ENCODE peak calls at places on chromosomes 5 and 9, in five cellular contexts. T is cardiac muscle cell, B is stomach, U is lung, F is uterus. M is an unnamed sample.

GRCh38 chr5:42377496-42377895 is 45.7 kb upstream of the GHR start:
- DNase-seq in T (peak; percentile 0), B (no peak), U (no peak), F (no peak), M (peak; percentile 3)

GRCh38 chr5:39519566-39520231 is 94.9 kb upstream of the DAB2 start:
- DNase-seq in T (peak; percentile 87), B (no peak), U (no peak), F (no peak), M (peak; percentile 17)

GRCh38 chr9:135602789-135603481 is 36.4 kb downstream of the GLT6D1 start:
- DNase-seq in T (peak; percentile 39), B (peak; percentile 44), U (no peak), F (no peak), M (peak; percentile 69)

GRCh38 chr5:111551120-111551519 is 38.8 kb upstream of the STARD4 start:
- DNase-seq in T (no peak), B (no peak), U (no peak), F (no peak), M (peak; percentile 27)

GRCh38 chr5:43560128-43560527 is 3.3 kb upstream of the PAIP1 start:
- DNase-seq in T (peak; percentile 53), B (no peak), U (no peak), F (no peak), M (no peak)

GRCh38 chr9:94889627-94890026 is 163.1 kb downstream of the AOPEP start:
- DNase-seq in T (no peak), B (no peak), U (no peak), F (no peak), M (no peak)

GRCh38 chr5:100249870-100250269 is 285.3 kb upstream of the FAM174A start:
- DNase-seq in T (no peak), B (no peak), U (no peak), F (no peak), M (no peak)

GRCh38 chr9:35548571-35548970 is 56.5 kb upstream of the TESK1 start:
- DNase-seq in T (no peak), B (no peak), U (no peak), F (no peak), M (no peak)

GRCh38 chr5:138668981-138669380 is 84.2 kb upstream of the CTNNA1 start:
- DNase-seq in T (no peak), B (no peak), U (no peak), F (no peak), M (no peak)

GRCh38 chr9:97636903-97637302 is 3.3 kb downstream of the NCBP1 start:
- DNase-seq in T (no peak), B (no peak), U (no peak), F (no peak), M (no peak)

GRCh38 chr9:127154390-127155191 is 32.2 kb upstream of the ANGPTL2 start:
- DNase-seq in T (peak; percentile 76), B (peak; percentile 24), U (peak; percentile 71), F (peak; percentile 68), M (no peak)

GRCh38 chr9:127158995-127159801 is 36.8 kb upstream of the ANGPTL2 start:
- DNase-seq in T (peak; percentile 66), B (peak; percentile 26), U (no peak), F (peak; percentile 75), M (peak; percentile 70)

GRCh38 chr9:127153484-127153883 is 31.0 kb upstream of the ANGPTL2 start:
- DNase-seq in T (no peak), B (peak; percentile 21), U (no peak), F (no peak), M (no peak)

GRCh38 chr9:127154003-127154389 is 31.6 kb upstream of the ANGPTL2 start:
- DNase-seq in T (no peak), B (peak; percentile 20), U (no peak), F (no peak), M (no peak)

DNA sequence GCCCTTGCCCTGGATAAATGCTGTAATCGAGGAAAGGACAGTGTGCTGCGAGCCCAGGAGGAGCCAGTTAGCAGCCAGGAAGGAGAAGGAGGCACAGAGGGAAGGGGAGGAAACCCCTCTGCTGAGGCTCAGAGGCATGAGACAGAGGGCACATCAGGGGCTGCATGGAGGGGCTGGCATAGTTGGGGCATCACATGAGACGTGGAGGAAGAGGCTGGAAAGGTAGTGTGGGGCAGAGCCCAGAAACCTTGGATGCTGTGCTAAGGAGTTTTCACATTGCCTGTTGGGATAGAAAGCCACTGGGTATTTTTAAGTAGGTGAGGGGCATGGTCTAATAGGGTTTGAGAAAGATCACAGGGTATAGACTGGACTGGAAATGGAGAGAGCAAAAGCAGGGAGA is 32.9 kb upstream of the ANGPTL2 start:
- DNase-seq in T (no peak), B (no peak), U (no peak), F (no peak), M (no peak)
- H3K4me3 ChIP-seq in T (no peak overlapping the region), B (no peak overlapping the region), U (no peak overlapping the region), F (no peak overlapping the region), M (no peak overlapping the region)

DNA sequence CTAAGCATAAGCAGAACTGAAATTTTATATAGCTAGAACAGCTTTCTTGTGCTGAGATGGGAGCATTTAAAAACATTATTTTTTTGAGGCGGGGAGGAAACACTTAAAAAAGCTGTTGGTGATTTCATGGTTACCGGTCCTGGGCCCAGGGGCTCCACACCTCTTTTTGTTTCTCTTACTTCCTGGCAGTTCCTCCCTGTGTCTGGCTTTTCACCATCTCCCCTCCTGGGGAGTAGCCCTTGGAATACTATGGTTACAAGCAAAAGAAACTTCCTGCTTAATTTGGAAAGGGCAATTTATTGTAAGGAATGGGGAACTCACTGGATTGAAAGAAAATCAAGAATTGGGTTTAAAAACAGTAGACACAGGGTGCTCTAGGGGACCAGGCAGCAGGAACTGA is 105.1 kb downstream of the SLC24A2 start:
- DNase-seq in T (no peak), B (no peak), U (no peak), F (no peak), M (no peak)
- TF ChIP-seq CTCF in T (no peak), B (no peak), U (no peak), F (no peak), M (no peak)

GRCh38 chr5:118111956-118112355 is 876.4 kb downstream of the DTWD2 start:
- DNase-seq in T (no peak), B (no peak), U (no peak), F (no peak), M (peak; percentile 11)
- H3K4me3 ChIP-seq in T (no peak overlapping the region), B (no peak overlapping the region), U (no peak overlapping the region), F (no peak overlapping the region), M (no peak overlapping the region)

GRCh38 chr5:84565866-84566265 is 181.2 kb upstream of the EDIL3 start:
- DNase-seq in T (no peak), B (no peak), U (no peak), F (no peak), M (no peak)
- TF ChIP-seq CTCF in T (no peak), B (no peak), U (no peak), F (no peak), M (no peak)

GRCh38 chr5:172640822-172641358 is at the start of gene NEURL1B:
- DNase-seq in T (peak; percentile 63), B (peak; percentile 77), U (no peak), F (peak; percentile 82), M (peak; percentile 87)

GRCh38 chr5:172640139-172640538 is 924 bp upstream of the NEURL1B start:
- DNase-seq in T (no peak), B (no peak), U (no peak), F (no peak), M (no peak)

GRCh38 chr5:172642511-172642910 is 1.4 kb downstream of the NEURL1B start:
- DNase-seq in T (no peak), B (no peak), U (no peak), F (no peak), M (no peak)

GRCh38 chr5:172642046-172642409 is 965 bp downstream of the NEURL1B start:
- DNase-seq in T (no peak), B (no peak), U (no peak), F (no peak), M (no peak)

GRCh38 chr5:172641359-172642045 is 439 bp downstream of the NEURL1B start:
- DNase-seq in T (no peak), B (no peak), U (no peak), F (peak; percentile 62), M (peak; percentile 70)
- H3K4me3 ChIP-seq in T (peak overlapping the region; percentile 92), B (peak overlapping the region; percentile 81), U (peak overlapping the region; percentile 68), F (peak overlapping the region; percentile 92), M (peak overlapping the region; percentile 86)

DNA sequence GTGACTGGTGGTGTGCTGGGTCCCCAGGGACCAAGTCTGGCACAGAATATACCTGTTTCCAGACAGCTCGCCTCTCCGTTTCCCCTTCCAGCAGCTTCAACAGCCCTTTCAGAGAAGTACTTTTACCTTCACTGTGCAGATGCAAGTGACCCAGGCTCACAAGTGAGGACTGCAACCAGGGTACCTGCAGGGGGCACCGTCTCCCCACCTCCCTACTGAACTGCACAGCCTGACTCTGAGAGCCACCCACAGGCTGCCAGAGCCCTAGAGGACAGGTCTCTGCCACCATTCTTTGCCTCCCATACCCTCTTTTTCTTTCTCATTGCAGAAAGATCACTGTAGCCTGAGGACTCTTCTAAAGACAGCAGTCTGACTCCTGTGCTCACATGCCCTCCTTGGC is 15.4 kb downstream of the IL9 start:
- DNase-seq in T (no peak), B (no peak), U (no peak), F (no peak), M (peak; percentile 75)
- TF ChIP-seq CTCF in T (peak; percentile 36), B (no peak), U (no peak), F (no peak), M (peak; percentile 69)